ENCODE peak calls at places on chromosomes 1 and 21, in ten cellular contexts. One of them, this sample, is unnamed.

GRCh38 chr1:201904579-201904978 is 15.9 kb downstream of the SHISA4 start:
- DNase-seq in trophoblast cell: no peak
- DNase-seq in naive thymus-derived CD4-positive, alpha-beta T cell: no peak
- DNase-seq in pancreas: no peak
- DNase-seq in GM23248: peak; percentile 86
- DNase-seq in ascending aorta: peak; percentile 94
- DNase-seq in left ventricle myocardium inferior: no peak
- DNase-seq in adrenal gland: peak; percentile 42
- DNase-seq in fibroblast of lung: peak; percentile 95
- DNase-seq in A549: no peak
- DNase-seq in this sample: peak; percentile 86

GRCh38 chr1:53557369-53557768 is 98.2 kb downstream of the DMRTB1 start:
- DNase-seq in A549: no peak
- DNase-seq in adrenal gland: no peak
- DNase-seq in fibroblast of lung: no peak
- DNase-seq in left ventricle myocardium inferior: no peak
- DNase-seq in ascending aorta: peak; percentile 28
- DNase-seq in pancreas: no peak
- DNase-seq in trophoblast cell: no peak
- DNase-seq in naive thymus-derived CD4-positive, alpha-beta T cell: no peak
- DNase-seq in GM23248: no peak
- DNase-seq in this sample: no peak

GRCh38 chr1:184792450-184792969 is 37.9 kb upstream of the EDEM3 start:
- DNase-seq in naive thymus-derived CD4-positive, alpha-beta T cell: no peak
- DNase-seq in GM23248: peak; percentile 99
- DNase-seq in left ventricle myocardium inferior: peak; percentile 62
- DNase-seq in adrenal gland: peak; percentile 86
- DNase-seq in A549: peak; percentile 49
- DNase-seq in fibroblast of lung: peak; percentile 99
- DNase-seq in pancreas: peak; percentile 91
- DNase-seq in trophoblast cell: peak; percentile 33
- DNase-seq in ascending aorta: peak; percentile 96
- DNase-seq in this sample: peak; percentile 95

GRCh38 chr1:4137621-4138390 is 237.7 kb upstream of the C1orf174 start:
- DNase-seq in pancreas: no peak
- DNase-seq in A549: no peak
- DNase-seq in left ventricle myocardium inferior: no peak
- DNase-seq in fibroblast of lung: no peak
- DNase-seq in ascending aorta: no peak
- DNase-seq in adrenal gland: no peak
- DNase-seq in naive thymus-derived CD4-positive, alpha-beta T cell: no peak
- DNase-seq in trophoblast cell: no peak
- DNase-seq in GM23248: no peak
- DNase-seq in this sample: no peak

GRCh38 chr1:21607549-21608529 is 61.3 kb downstream of the RAP1GAP start:
- DNase-seq in A549: peak; percentile 93
- DNase-seq in left ventricle myocardium inferior: peak; percentile 61
- DNase-seq in naive thymus-derived CD4-positive, alpha-beta T cell: no peak
- DNase-seq in GM23248: peak; percentile 57
- DNase-seq in fibroblast of lung: peak; percentile 56
- DNase-seq in pancreas: peak; percentile 84
- DNase-seq in ascending aorta: peak; percentile 68
- DNase-seq in adrenal gland: peak; percentile 96
- DNase-seq in trophoblast cell: peak; percentile 97
- DNase-seq in this sample: peak; percentile 95

GRCh38 chr1:151920147-151920546 is 10.8 kb upstream of the THEM4 start:
- DNase-seq in trophoblast cell: no peak
- DNase-seq in adrenal gland: no peak
- DNase-seq in naive thymus-derived CD4-positive, alpha-beta T cell: no peak
- DNase-seq in GM23248: no peak
- DNase-seq in pancreas: no peak
- DNase-seq in A549: no peak
- DNase-seq in fibroblast of lung: no peak
- DNase-seq in left ventricle myocardium inferior: no peak
- DNase-seq in ascending aorta: no peak
- DNase-seq in this sample: no peak

GRCh38 chr1:222331340-222331739 is 216.6 kb downstream of the HHIPL2 start:
- DNase-seq in pancreas: no peak
- DNase-seq in adrenal gland: no peak
- DNase-seq in fibroblast of lung: peak; percentile 90
- DNase-seq in A549: no peak
- DNase-seq in GM23248: peak; percentile 60
- DNase-seq in ascending aorta: no peak
- DNase-seq in left ventricle myocardium inferior: no peak
- DNase-seq in naive thymus-derived CD4-positive, alpha-beta T cell: no peak
- DNase-seq in trophoblast cell: peak; percentile 9
- DNase-seq in this sample: peak; percentile 34

GRCh38 chr21:14995695-14996490 is 68.9 kb downstream of the NRIP1 start:
- DNase-seq in trophoblast cell: peak; percentile 36
- DNase-seq in left ventricle myocardium inferior: no peak
- DNase-seq in adrenal gland: peak; percentile 66
- DNase-seq in naive thymus-derived CD4-positive, alpha-beta T cell: no peak
- DNase-seq in GM23248: peak; percentile 45
- DNase-seq in pancreas: no peak
- DNase-seq in fibroblast of lung: peak; percentile 80
- DNase-seq in A549: no peak
- DNase-seq in ascending aorta: no peak
- DNase-seq in this sample: no peak

GRCh38 chr1:16015960-16016901 is 1.6 kb downstream of the HSPB7 start:
- DNase-seq in trophoblast cell: no peak
- DNase-seq in A549: no peak
- DNase-seq in left ventricle myocardium inferior: peak; percentile 54
- DNase-seq in ascending aorta: peak; percentile 92
- DNase-seq in fibroblast of lung: no peak
- DNase-seq in pancreas: no peak
- DNase-seq in GM23248: peak; percentile 46
- DNase-seq in adrenal gland: peak; percentile 90
- DNase-seq in naive thymus-derived CD4-positive, alpha-beta T cell: no peak
- DNase-seq in this sample: no peak

GRCh38 chr1:16017076-16017460 is 775 bp downstream of the HSPB7 start:
- DNase-seq in naive thymus-derived CD4-positive, alpha-beta T cell: no peak
- DNase-seq in pancreas: no peak
- DNase-seq in GM23248: no peak
- DNase-seq in fibroblast of lung: no peak
- DNase-seq in left ventricle myocardium inferior: no peak
- DNase-seq in ascending aorta: no peak
- DNase-seq in A549: no peak
- DNase-seq in trophoblast cell: no peak
- DNase-seq in adrenal gland: no peak
- DNase-seq in this sample: no peak

GRCh38 chr1:16018749-16019515 is 1.1 kb upstream of the HSPB7 start:
- DNase-seq in left ventricle myocardium inferior: peak; percentile 33
- DNase-seq in ascending aorta: no peak
- DNase-seq in naive thymus-derived CD4-positive, alpha-beta T cell: no peak
- DNase-seq in A549: no peak
- DNase-seq in adrenal gland: no peak
- DNase-seq in pancreas: no peak
- DNase-seq in trophoblast cell: peak; percentile 49
- DNase-seq in fibroblast of lung: no peak
- DNase-seq in GM23248: peak; percentile 21
- DNase-seq in this sample: no peak

GRCh38 chr1:16018308-16018707 is 465 bp upstream of the HSPB7 start:
- DNase-seq in naive thymus-derived CD4-positive, alpha-beta T cell: no peak
- DNase-seq in fibroblast of lung: no peak
- DNase-seq in A549: no peak
- DNase-seq in adrenal gland: no peak
- DNase-seq in GM23248: peak; percentile 34
- DNase-seq in left ventricle myocardium inferior: peak; percentile 31
- DNase-seq in pancreas: no peak
- DNase-seq in trophoblast cell: peak; percentile 7
- DNase-seq in ascending aorta: no peak
- DNase-seq in this sample: no peak

DNA sequence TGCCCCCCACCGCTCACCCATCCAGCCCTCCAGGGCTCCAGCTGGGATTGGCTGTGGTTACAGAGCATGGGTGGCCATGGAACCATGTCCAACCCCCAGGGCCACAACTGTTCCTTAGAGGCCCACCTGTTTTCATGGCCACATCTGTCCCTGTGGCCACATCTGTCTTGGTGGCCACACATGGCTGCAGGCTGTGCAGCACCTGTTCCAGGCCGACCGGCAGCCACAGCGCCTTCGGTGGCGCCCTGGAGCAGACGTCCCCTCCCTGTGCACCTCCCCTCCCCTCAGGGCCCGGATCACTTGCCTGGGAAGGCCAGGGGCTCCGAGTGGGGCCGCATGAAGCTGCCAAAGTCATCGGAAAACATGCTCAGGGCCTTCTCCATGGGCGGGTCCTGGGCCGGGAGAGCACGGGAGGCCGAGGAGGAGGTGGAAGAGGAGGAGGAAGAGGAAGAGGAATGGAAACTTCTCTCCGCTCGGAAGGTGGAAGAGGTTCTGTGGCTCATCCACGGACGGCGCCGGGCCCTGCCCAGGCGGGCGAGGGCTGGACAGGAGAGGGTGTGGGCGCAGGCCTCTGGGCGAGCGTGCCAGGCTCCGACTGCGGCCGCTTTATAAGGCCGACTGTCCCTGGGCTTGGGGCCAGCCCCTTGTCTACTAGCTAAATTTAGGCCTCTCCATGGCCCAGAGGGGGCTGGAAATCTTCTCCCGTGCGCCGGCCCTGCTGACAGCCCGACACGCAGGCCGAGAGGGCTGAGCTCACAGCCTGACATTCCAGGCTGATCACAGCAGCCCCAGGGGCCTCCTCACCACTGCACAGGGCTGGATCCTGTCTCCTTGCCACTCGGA is at the start of gene HSPB7:
- DNase-seq in trophoblast cell: peak; percentile 51
- DNase-seq in GM23248: peak; percentile 93
- DNase-seq in left ventricle myocardium inferior: peak; percentile 90
- DNase-seq in A549: no peak
- DNase-seq in naive thymus-derived CD4-positive, alpha-beta T cell: no peak
- DNase-seq in fibroblast of lung: peak; percentile 69
- DNase-seq in ascending aorta: peak; percentile 95
- DNase-seq in pancreas: no peak
- DNase-seq in adrenal gland: peak; percentile 94
- DNase-seq in this sample: peak; percentile 60
- H3K27ac ChIP-seq in trophoblast cell: peak within 1 kb of the TSS; percentile 85
- H3K27ac ChIP-seq in GM23248: peak within 1 kb of the TSS; percentile 82
- H3K27ac ChIP-seq in left ventricle myocardium inferior: peak within 1 kb of the TSS; percentile 97
- H3K27ac ChIP-seq in A549: no peak within 1 kb of the TSS
- H3K27ac ChIP-seq in naive thymus-derived CD4-positive, alpha-beta T cell: no peak within 1 kb of the TSS
- H3K27ac ChIP-seq in fibroblast of lung: peak within 1 kb of the TSS; percentile 81
- H3K27ac ChIP-seq in ascending aorta: peak within 1 kb of the TSS; percentile 98
- H3K27ac ChIP-seq in pancreas: peak within 1 kb of the TSS; percentile 51
- H3K27ac ChIP-seq in adrenal gland: peak within 1 kb of the TSS; percentile 97
- H3K27ac ChIP-seq in this sample: no peak within 1 kb of the TSS

GRCh38 chr1:41482906-41483895 is 1.3 kb downstream of the EDN2 start:
- DNase-seq in ascending aorta: no peak
- DNase-seq in naive thymus-derived CD4-positive, alpha-beta T cell: no peak
- DNase-seq in adrenal gland: no peak
- DNase-seq in GM23248: no peak
- DNase-seq in fibroblast of lung: no peak
- DNase-seq in left ventricle myocardium inferior: peak; percentile 62
- DNase-seq in trophoblast cell: peak; percentile 83
- DNase-seq in A549: no peak
- DNase-seq in pancreas: peak; percentile 38
- DNase-seq in this sample: no peak
- H3K27ac ChIP-seq in ascending aorta: no peak overlapping the region
- H3K27ac ChIP-seq in naive thymus-derived CD4-positive, alpha-beta T cell: no peak overlapping the region
- H3K27ac ChIP-seq in adrenal gland: no peak overlapping the region
- H3K27ac ChIP-seq in GM23248: no peak overlapping the region
- H3K27ac ChIP-seq in fibroblast of lung: no peak overlapping the region
- H3K27ac ChIP-seq in left ventricle myocardium inferior: peak overlapping the region; percentile 38
- H3K27ac ChIP-seq in trophoblast cell: no peak overlapping the region
- H3K27ac ChIP-seq in A549: peak overlapping the region; percentile 79
- H3K27ac ChIP-seq in pancreas: no peak overlapping the region
- H3K27ac ChIP-seq in this sample: no peak overlapping the region

DNA sequence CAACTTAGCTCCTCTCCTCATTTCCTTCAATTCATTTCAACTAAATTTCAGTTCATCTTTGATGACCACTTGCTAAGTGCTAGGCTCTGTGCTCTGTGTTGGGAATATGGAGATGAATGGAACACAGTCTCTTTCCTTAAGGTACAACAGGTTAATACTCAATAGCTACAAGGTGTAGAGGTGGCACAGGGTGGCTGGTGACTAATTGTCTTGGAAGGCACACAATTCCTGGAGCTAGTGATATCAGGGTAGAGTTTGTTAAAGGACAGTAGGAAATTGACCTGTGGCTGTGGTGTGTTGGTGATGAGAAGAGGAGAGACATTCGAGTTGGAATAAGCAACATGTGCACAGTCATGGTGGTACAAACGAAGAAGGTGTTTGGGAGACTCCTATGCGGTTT is 124.9 kb downstream of the RUNX1 start:
- DNase-seq in left ventricle myocardium inferior: no peak
- DNase-seq in adrenal gland: no peak
- DNase-seq in A549: no peak
- DNase-seq in ascending aorta: no peak
- DNase-seq in fibroblast of lung: no peak
- DNase-seq in trophoblast cell: peak; percentile 56
- DNase-seq in naive thymus-derived CD4-positive, alpha-beta T cell: no peak
- DNase-seq in pancreas: no peak
- DNase-seq in GM23248: no peak
- DNase-seq in this sample: no peak
- H3K27ac ChIP-seq in left ventricle myocardium inferior: no peak overlapping the region
- H3K27ac ChIP-seq in adrenal gland: no peak overlapping the region
- H3K27ac ChIP-seq in A549: no peak overlapping the region
- H3K27ac ChIP-seq in ascending aorta: no peak overlapping the region
- H3K27ac ChIP-seq in fibroblast of lung: no peak overlapping the region
- H3K27ac ChIP-seq in trophoblast cell: no peak overlapping the region
- H3K27ac ChIP-seq in naive thymus-derived CD4-positive, alpha-beta T cell: no peak overlapping the region
- H3K27ac ChIP-seq in pancreas: no peak overlapping the region
- H3K27ac ChIP-seq in GM23248: no peak overlapping the region
- H3K27ac ChIP-seq in this sample: no peak overlapping the region

GRCh38 chr21:43624343-43624742 is 34.9 kb downstream of the HSF2BP start:
- DNase-seq in adrenal gland: no peak
- DNase-seq in GM23248: no peak
- DNase-seq in pancreas: no peak
- DNase-seq in left ventricle myocardium inferior: no peak
- DNase-seq in trophoblast cell: no peak
- DNase-seq in ascending aorta: no peak
- DNase-seq in fibroblast of lung: no peak
- DNase-seq in naive thymus-derived CD4-positive, alpha-beta T cell: no peak
- DNase-seq in A549: no peak
- DNase-seq in this sample: no peak

GRCh38 chr21:43622796-43623195 is 36.5 kb downstream of the HSF2BP start:
- DNase-seq in trophoblast cell: no peak
- DNase-seq in ascending aorta: no peak
- DNase-seq in GM23248: no peak
- DNase-seq in naive thymus-derived CD4-positive, alpha-beta T cell: no peak
- DNase-seq in pancreas: no peak
- DNase-seq in adrenal gland: no peak
- DNase-seq in left ventricle myocardium inferior: no peak
- DNase-seq in fibroblast of lung: no peak
- DNase-seq in A549: no peak
- DNase-seq in this sample: no peak

GRCh38 chr21:43627527-43627926 is 31.8 kb downstream of the HSF2BP start:
- DNase-seq in trophoblast cell: no peak
- DNase-seq in A549: no peak
- DNase-seq in left ventricle myocardium inferior: no peak
- DNase-seq in adrenal gland: no peak
- DNase-seq in pancreas: no peak
- DNase-seq in ascending aorta: no peak
- DNase-seq in naive thymus-derived CD4-positive, alpha-beta T cell: no peak
- DNase-seq in GM23248: no peak
- DNase-seq in fibroblast of lung: no peak
- DNase-seq in this sample: no peak

GRCh38 chr21:43623588-43623987 is 35.7 kb downstream of the HSF2BP start:
- DNase-seq in A549: no peak
- DNase-seq in left ventricle myocardium inferior: no peak
- DNase-seq in GM23248: no peak
- DNase-seq in trophoblast cell: no peak
- DNase-seq in naive thymus-derived CD4-positive, alpha-beta T cell: no peak
- DNase-seq in pancreas: no peak
- DNase-seq in fibroblast of lung: no peak
- DNase-seq in ascending aorta: no peak
- DNase-seq in adrenal gland: no peak
- DNase-seq in this sample: no peak

DNA sequence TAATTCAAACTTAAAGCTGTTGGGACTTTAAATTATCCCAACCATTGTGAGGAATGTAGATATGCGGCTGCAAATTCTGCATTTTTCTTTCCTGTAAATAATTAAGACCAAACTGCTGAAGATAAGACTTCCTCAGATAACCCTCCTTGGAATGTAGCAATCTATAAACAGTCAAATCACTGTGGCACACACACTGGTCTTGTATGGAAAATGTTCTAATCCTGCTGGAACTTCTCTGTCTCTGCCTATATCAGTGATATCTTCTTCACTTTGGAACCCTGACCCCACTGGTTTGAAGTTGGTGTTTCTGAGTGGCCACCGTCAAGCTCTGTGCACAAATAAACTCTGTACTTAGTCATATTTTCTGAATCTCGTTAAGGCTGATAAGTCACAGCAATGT is 32.9 kb downstream of the HSF2BP start:
- DNase-seq in naive thymus-derived CD4-positive, alpha-beta T cell: no peak
- DNase-seq in A549: no peak
- DNase-seq in GM23248: no peak
- DNase-seq in adrenal gland: no peak
- DNase-seq in pancreas: no peak
- DNase-seq in fibroblast of lung: peak; percentile 71
- DNase-seq in ascending aorta: no peak
- DNase-seq in left ventricle myocardium inferior: no peak
- DNase-seq in trophoblast cell: peak; percentile 57
- DNase-seq in this sample: no peak
- H3K27ac ChIP-seq in naive thymus-derived CD4-positive, alpha-beta T cell: no peak overlapping the region
- H3K27ac ChIP-seq in A549: no peak overlapping the region
- H3K27ac ChIP-seq in GM23248: no peak overlapping the region
- H3K27ac ChIP-seq in adrenal gland: no peak overlapping the region
- H3K27ac ChIP-seq in pancreas: no peak overlapping the region
- H3K27ac ChIP-seq in fibroblast of lung: no peak overlapping the region
- H3K27ac ChIP-seq in ascending aorta: no peak overlapping the region
- H3K27ac ChIP-seq in left ventricle myocardium inferior: no peak overlapping the region
- H3K27ac ChIP-seq in trophoblast cell: no peak overlapping the region
- H3K27ac ChIP-seq in this sample: no peak overlapping the region

This sample was measured in brain microvascular endothelial cell.